ENCODE peak calls at places on chromosome 11, in seven cellular contexts. V is upper lobe of right lung; D is breast epithelium; L is right cardiac atrium; E is SK-N-SH; N is body of pancreas; Y is naive thymus-derived CD4-positive, alpha-beta T cell. F is an unnamed sample.

GRCh38 chr11:62553839-62554361 is 7.3 kb upstream of the AHNAK start:
- DNase-seq in E (no peak), D (no peak), N (no peak), V (no peak), L (no peak), Y (no peak), F (no peak)

GRCh38 chr11:100080401-100080800 is 606.7 kb upstream of the ARHGAP42 start:
- DNase-seq in V (no peak), Y (no peak), D (no peak), N (no peak), L (no peak), E (no peak), F (no peak)

GRCh38 chr11:106495046-106495445 is 417.6 kb downstream of the AASDHPPT start:
- DNase-seq in V (no peak), L (no peak), E (no peak), N (no peak), D (no peak), Y (no peak), F (no peak)

GRCh38 chr11:117919326-117920275 is 9.6 kb downstream of the TMPRSS13 start:
- DNase-seq in N (no peak), L (no peak), V (no peak), Y (no peak), E (no peak), D (peak), F (no peak)

GRCh38 chr11:78313181-78313788 is 104.3 kb downstream of the GAB2 start:
- DNase-seq in E (no peak), D (no peak), Y (no peak), V (no peak), N (no peak), L (no peak), F (peak)

GRCh38 chr11:100625041-100625440 is 62.0 kb upstream of the ARHGAP42 start:
- DNase-seq in L (no peak), Y (no peak), N (no peak), D (no peak), E (no peak), V (no peak), F (no peak)

GRCh38 chr11:9784602-9785315 is 120.9 kb downstream of the SWAP70 start:
- DNase-seq in V (no peak), L (no peak), Y (no peak), E (no peak), D (no peak), N (no peak), F (no peak)

GRCh38 chr11:64291746-64292457 is 800 bp downstream of the KCNK4 start:
- DNase-seq in E (peak), N (no peak), V (no peak), D (no peak), Y (no peak), L (no peak), F (no peak)

GRCh38 chr11:75582935-75583709 is 21.1 kb downstream of the SERPINH1 start:
- DNase-seq in L (peak), V (peak), N (peak), E (peak), D (peak), Y (peak), F (peak)

GRCh38 chr11:35949242-35949641 is 5.4 kb downstream of the LDLRAD3 start:
- DNase-seq in E (no peak), L (no peak), Y (no peak), N (no peak), D (no peak), V (no peak), F (no peak)

GRCh38 chr11:111001986-111002616 is 243.4 kb upstream of the POU2AF2 start:
- DNase-seq in Y (no peak), N (no peak), D (no peak), L (no peak), E (no peak), V (no peak), F (no peak)

GRCh38 chr11:102914238-102915043 is 39.7 kb upstream of the MMP12 start:
- DNase-seq in E (peak), Y (no peak), D (no peak), N (peak), V (no peak), L (no peak), F (peak)

GRCh38 chr11:60175860-60176275 is 7.0 kb downstream of the MS4A6A start:
- DNase-seq in Y (no peak), V (no peak), E (no peak), D (no peak), L (no peak), N (no peak), F (no peak)

GRCh38 chr11:131998020-131998419 is 627.6 kb downstream of the NTM start:
- DNase-seq in D (no peak), L (no peak), Y (no peak), E (no peak), V (no peak), N (no peak), F (no peak)

GRCh38 chr11:102375720-102376399 is 28.8 kb downstream of the BIRC2 start:
- DNase-seq in V (no peak), Y (no peak), L (no peak), N (no peak), D (no peak), E (no peak), F (no peak)

GRCh38 chr11:57568330-57568766 is 876 bp upstream of the UBE2L6 start:
- DNase-seq in L (no peak), N (no peak), D (no peak), Y (peak), V (no peak), E (no peak), F (no peak)

GRCh38 chr11:15500643-15501042 is 385.9 kb downstream of the INSC start:
- DNase-seq in V (no peak), D (no peak), N (no peak), L (no peak), Y (no peak), E (no peak), F (no peak)

GRCh38 chr11:85595285-85595884 is 31.8 kb downstream of the DLG2 start:
- DNase-seq in E (peak), D (no peak), Y (no peak), L (no peak), V (no peak), N (no peak), F (peak)

GRCh38 chr11:93570759-93571413 is 27.7 kb upstream of the SMCO4 start:
- DNase-seq in E (no peak), L (peak), Y (no peak), N (peak), V (no peak), D (no peak), F (no peak)

GRCh38 chr11:41235670-41236069 is 223.8 kb downstream of the LRRC4C start:
- DNase-seq in V (no peak), L (no peak), N (no peak), Y (no peak), D (no peak), E (no peak), F (no peak)

GRCh38 chr11:67486481-67487195 is 3.8 kb downstream of the AIP start:
- DNase-seq in V (no peak), Y (no peak), N (no peak), E (no peak), L (no peak), D (no peak), F (no peak)

GRCh38 chr11:134382257-134382656 is 29.8 kb downstream of the B3GAT1 start:
- DNase-seq in Y (no peak), E (no peak), N (no peak), D (no peak), L (no peak), V (no peak), F (no peak)

GRCh38 chr11:63762662-63763505 is 5.7 kb downstream of the ZFTA start:
- DNase-seq in V (no peak), E (peak), D (no peak), N (peak), L (peak), Y (no peak), F (no peak)

GRCh38 chr11:131584694-131585592 is 214.5 kb downstream of the NTM start:
- DNase-seq in D (no peak), V (no peak), L (peak), N (no peak), E (peak), Y (no peak), F (peak)

GRCh38 chr11:121113611-121114010 is 12.6 kb downstream of the TECTA start:
- DNase-seq in Y (no peak), L (no peak), N (no peak), E (no peak), D (no peak), V (no peak), F (peak)

GRCh38 chr11:59030037-59030436 is 56.1 kb upstream of the GLYATL1B start:
- DNase-seq in L (no peak), N (no peak), Y (no peak), D (no peak), E (no peak), V (no peak), F (no peak)

GRCh38 chr11:40118780-40119179 is 1340.7 kb downstream of the LRRC4C start:
- DNase-seq in N (no peak), V (no peak), L (no peak), Y (no peak), D (no peak), E (no peak), F (no peak)

GRCh38 chr11:12008790-12009616 is 577 bp upstream of the DKK3 start:
- DNase-seq in D (no peak), Y (no peak), V (peak), L (peak), N (no peak), E (peak), F (no peak)

GRCh38 chr11:78742430-78742829 is 167.8 kb upstream of the NARS2 start:
- DNase-seq in N (peak), Y (no peak), E (no peak), L (peak), D (peak), V (peak), F (no peak)

GRCh38 chr11:63822438-63822837 is 9.2 kb downstream of the SPINDOC start:
- DNase-seq in N (no peak), V (no peak), L (no peak), Y (no peak), E (no peak), D (no peak), F (no peak)

GRCh38 chr11:57501951-57502350 is 13.6 kb downstream of the SLC43A1 start:
- DNase-seq in L (no peak), D (no peak), Y (no peak), N (peak), V (no peak), E (no peak), F (no peak)

GRCh38 chr11:61362542-61362875 is 335 bp downstream of the TMEM138 start:
- DNase-seq in L (no peak), N (peak), E (peak), Y (no peak), V (no peak), D (no peak), F (no peak)

GRCh38 chr11:74492084-74492483 is 1.4 kb downstream of the LIPT2 start:
- DNase-seq in D (no peak), E (no peak), Y (no peak), N (no peak), V (no peak), L (no peak), F (no peak)

GRCh38 chr11:84390441-84391078 is 1104.4 kb upstream of the CCDC90B start:
- DNase-seq in L (no peak), N (no peak), Y (no peak), D (no peak), E (no peak), V (no peak), F (no peak)

GRCh38 chr11:20474951-20475517 is 87.5 kb downstream of the PRMT3 start:
- DNase-seq in L (no peak), N (no peak), E (no peak), V (no peak), Y (no peak), D (no peak), F (no peak)

GRCh38 chr11:33060271-33060670 is 20.9 kb downstream of the TCP11L1 start:
- DNase-seq in D (no peak), V (no peak), L (no peak), Y (no peak), N (no peak), E (no peak), F (no peak)
- H3K27ac ChIP-seq in D (no peak), V (no peak), L (no peak), Y (no peak), N (no peak), E (peak), F (no peak)

GRCh38 chr11:130388607-130389205 is 39.7 kb downstream of the ADAMTS8 start:
- DNase-seq in N (no peak), Y (no peak), V (no peak), E (no peak), D (no peak), L (no peak), F (no peak)

GRCh38 chr11:130383363-130384168 is 44.8 kb downstream of the ADAMTS8 start:
- DNase-seq in E (no peak), D (no peak), N (no peak), Y (no peak), V (no peak), L (no peak), F (no peak)

GRCh38 chr11:130391692-130392091 is 36.7 kb downstream of the ADAMTS8 start:
- DNase-seq in E (no peak), V (no peak), Y (no peak), N (no peak), D (no peak), L (no peak), F (no peak)

GRCh38 chr11:130390071-130390758 is 38.2 kb downstream of the ADAMTS8 start:
- DNase-seq in D (no peak), L (no peak), Y (no peak), E (no peak), N (peak), V (no peak), F (no peak)

DNA sequence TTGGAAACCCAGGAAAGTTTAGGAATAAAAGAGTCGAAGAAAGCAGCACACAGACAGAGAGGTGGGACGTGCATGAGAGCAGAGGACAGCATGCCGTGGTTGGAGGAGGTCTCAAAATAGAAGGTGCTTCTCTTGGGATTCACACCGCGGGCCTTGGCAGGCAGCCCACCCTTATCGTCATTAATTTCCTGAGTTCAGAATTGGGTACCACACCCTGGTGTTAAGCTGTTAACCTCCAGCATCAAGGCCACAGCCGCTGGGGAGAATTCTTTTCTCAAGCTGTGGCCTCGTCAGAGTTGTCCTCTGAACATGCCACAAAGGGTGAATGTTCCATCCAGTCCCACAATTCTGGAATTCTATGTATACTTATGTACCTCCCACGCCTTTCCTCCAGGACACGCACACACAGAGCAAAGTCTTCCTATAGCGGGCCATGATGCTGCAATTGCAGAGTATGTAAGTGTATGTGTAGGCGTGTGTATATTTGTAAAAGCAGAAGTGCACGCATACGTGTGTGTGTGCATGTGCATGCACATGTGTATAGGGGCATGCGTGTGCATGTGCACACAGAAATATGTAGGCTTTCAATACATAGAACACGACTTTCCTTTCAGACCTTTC is 39.0 kb downstream of the ADAMTS8 start:
- DNase-seq in N (no peak), L (peak), E (no peak), Y (no peak), V (no peak), D (no peak), F (no peak)
- H3K27ac ChIP-seq in N (no peak), L (peak), E (no peak), Y (no peak), V (no peak), D (no peak), F (no peak)

GRCh38 chr11:48036011-48036410 is 55.7 kb downstream of the PTPRJ start:
- DNase-seq in Y (no peak), D (no peak), V (no peak), L (no peak), N (no peak), E (no peak), F (no peak)
- H3K27ac ChIP-seq in Y (no peak), D (no peak), V (no peak), L (no peak), N (no peak), E (no peak), F (peak)

GRCh38 chr11:33722579-33723234 is 13.5 kb downstream of the CD59 start:
- DNase-seq in Y (no peak), L (peak), D (no peak), V (no peak), N (no peak), E (no peak), F (no peak)

GRCh38 chr11:33724644-33725035 is 11.6 kb downstream of the CD59 start:
- DNase-seq in N (no peak), E (no peak), D (no peak), V (no peak), Y (no peak), L (no peak), F (peak)

GRCh38 chr11:33721984-33722383 is 14.2 kb downstream of the CD59 start:
- DNase-seq in V (no peak), L (no peak), E (no peak), Y (no peak), D (no peak), N (no peak), F (no peak)

GRCh38 chr11:33723238-33723881 is 12.9 kb downstream of the CD59 start:
- DNase-seq in E (no peak), D (no peak), L (peak), V (no peak), N (no peak), Y (no peak), F (no peak)

GRCh38 chr11:33725496-33725895 is 10.7 kb downstream of the CD59 start:
- DNase-seq in D (no peak), V (no peak), N (no peak), Y (no peak), L (no peak), E (no peak), F (no peak)
- H3K27ac ChIP-seq in D (peak), V (peak), N (no peak), Y (no peak), L (peak), E (no peak), F (no peak)

DNA sequence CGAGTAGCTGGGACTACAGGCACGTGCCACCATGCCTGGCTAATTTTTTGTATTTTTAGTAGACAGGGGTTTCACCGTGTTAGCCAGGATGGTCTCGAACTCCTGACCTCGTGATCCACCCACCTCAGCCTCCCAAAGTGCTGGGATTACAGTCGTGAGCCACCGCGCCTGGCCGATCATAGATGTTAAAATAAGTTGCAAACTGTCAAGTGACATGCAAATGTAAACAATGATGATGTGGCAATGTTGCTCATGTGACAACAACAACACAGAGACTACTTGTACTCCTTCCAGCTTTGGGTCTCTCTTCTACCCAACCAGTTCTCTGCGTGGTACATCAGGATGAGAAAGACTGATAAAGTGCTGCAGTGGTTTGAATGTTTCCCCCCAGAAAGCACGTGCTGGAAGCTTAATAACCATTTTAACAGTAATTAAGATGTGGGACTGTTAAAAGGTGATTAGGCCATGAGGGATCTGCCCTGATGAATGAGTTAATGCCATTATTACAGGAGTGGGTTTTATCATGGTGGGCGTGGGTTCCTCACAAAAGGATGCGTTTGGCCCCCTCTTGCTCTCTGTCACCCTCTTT is 93.9 kb downstream of the RELT start:
- DNase-seq in E (no peak), L (no peak), N (no peak), D (no peak), V (no peak), Y (no peak), F (no peak)
- H3K27ac ChIP-seq in E (no peak), L (peak), N (no peak), D (peak), V (no peak), Y (no peak), F (no peak)

GRCh38 chr11:115610908-115611307 is 106.7 kb upstream of the CADM1 start:
- DNase-seq in N (no peak), Y (no peak), E (no peak), L (no peak), D (no peak), V (no peak), F (no peak)

GRCh38 chr11:115605397-115606222 is 101.4 kb upstream of the CADM1 start:
- DNase-seq in N (no peak), E (no peak), D (no peak), Y (no peak), V (no peak), L (no peak), F (no peak)

GRCh38 chr11:115608976-115609375 is 104.8 kb upstream of the CADM1 start:
- DNase-seq in V (no peak), L (no peak), Y (no peak), D (no peak), E (no peak), N (no peak), F (no peak)

GRCh38 chr11:115607621-115608191 is 103.5 kb upstream of the CADM1 start:
- DNase-seq in N (no peak), L (peak), E (peak), D (no peak), Y (no peak), V (no peak), F (no peak)

GRCh38 chr11:115606223-115607220 is 102.3 kb upstream of the CADM1 start:
- DNase-seq in N (peak), D (no peak), V (no peak), E (peak), L (peak), Y (no peak), F (no peak)
- H3K27ac ChIP-seq in N (no peak), D (no peak), V (no peak), E (peak), L (peak), Y (no peak), F (no peak)

DNA sequence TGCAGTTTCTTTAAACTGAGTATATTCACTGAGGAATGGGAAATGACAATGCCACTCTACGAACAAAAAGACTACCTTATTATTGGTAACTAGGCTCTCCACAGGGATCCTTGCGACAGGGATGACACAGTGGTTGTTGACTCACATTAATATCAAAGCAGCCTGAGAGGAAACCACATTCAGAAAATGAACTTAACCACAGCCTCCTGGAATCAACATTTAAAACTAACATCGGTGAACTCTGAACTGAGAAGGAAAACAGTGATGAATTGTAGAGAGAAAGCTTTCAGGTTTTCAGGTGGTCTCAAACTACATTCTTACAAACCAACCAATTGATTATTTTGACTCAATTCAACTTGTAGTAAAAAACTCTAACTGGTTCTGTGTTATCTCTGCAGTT is 90.3 kb upstream of the MTMR2 start:
- DNase-seq in L (no peak), N (no peak), Y (no peak), D (no peak), V (no peak), E (no peak), F (no peak)
- H3K27ac ChIP-seq in L (no peak), N (no peak), Y (peak), D (peak), V (no peak), E (peak), F (no peak)

DNA sequence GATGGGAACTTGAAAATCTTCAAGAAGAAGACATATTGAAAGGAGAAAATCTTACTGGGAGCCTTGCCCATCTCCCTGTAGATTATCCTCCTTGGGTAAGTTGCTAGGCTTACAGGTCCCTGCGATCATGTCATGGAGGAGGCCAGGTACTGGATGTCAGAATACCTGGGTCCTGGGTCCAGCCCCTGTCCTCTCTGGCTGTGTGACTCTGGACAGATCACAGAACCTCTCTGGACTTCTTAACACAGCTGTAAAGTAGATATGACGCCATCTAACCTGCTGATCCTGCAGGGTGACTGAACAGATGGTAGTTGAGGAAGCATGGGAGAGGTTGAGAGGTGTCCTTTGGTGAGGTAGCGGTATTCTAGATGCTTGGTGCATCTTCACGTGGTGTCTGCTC is 4.1 kb downstream of the TSKU start:
- DNase-seq in L (no peak), N (no peak), E (no peak), V (peak), Y (no peak), D (peak), F (no peak)
- H3K27ac ChIP-seq in L (no peak), N (no peak), E (peak), V (no peak), Y (no peak), D (peak), F (no peak)

GRCh38 chr11:2562181-2562581 is 117.4 kb downstream of the KCNQ1 start:
- DNase-seq in D (no peak), L (peak), V (peak), E (no peak), Y (no peak), N (peak), F (peak)
- H3K27ac ChIP-seq in D (no peak), L (no peak), V (no peak), E (no peak), Y (no peak), N (peak), F (peak)